ENCODE peak calls at places on chromosomes 5 and 9, in ten cellular contexts. O is fibroblast of the aortic adventitia; P is neural crest cell; A is KG1; G is endodermal cell; J is effector memory CD8-positive, alpha-beta T cell; Y is HL-60; C is fibroblast of pulmonary artery; Z is cardiac fibroblast; K is H9. R is an unnamed sample.

GRCh38 chr5:101728933-101729332 is 567.2 kb downstream of the SLCO4C1 start:
- DNase-seq in O (no peak), P (no peak), A (no peak), G (no peak), J (no peak), Y (no peak), C (no peak), Z (no peak), K (no peak), R (no peak)

GRCh38 chr9:137453643-137454081 is 5.5 kb downstream of the NSMF start:
- DNase-seq in O (peak), P (peak), A (no peak), G (peak), J (no peak), Y (peak), C (peak), Z (peak), K (peak), R (no peak)

GRCh38 chr5:122844136-122844915 is 1.1 kb upstream of the SNX24 start:
- DNase-seq in O (peak), P (no peak), A (no peak), G (peak), J (no peak), Y (no peak), C (no peak), Z (peak), K (no peak), R (no peak)

GRCh38 chr9:119907056-119907455 is 537.8 kb upstream of the BRINP1 start:
- DNase-seq in O (no peak), P (no peak), A (no peak), G (no peak), J (no peak), Y (no peak), C (no peak), Z (no peak), K (no peak), R (no peak)

GRCh38 chr5:172407861-172408260 is 46.5 kb downstream of the SH3PXD2B start:
- DNase-seq in O (peak), P (no peak), A (no peak), G (no peak), J (no peak), Y (no peak), C (peak), Z (peak), K (no peak), R (no peak)

GRCh38 chr5:144467795-144468194 is 297.1 kb downstream of the KCTD16 start:
- DNase-seq in O (peak), P (peak), A (no peak), G (peak), J (no peak), Y (peak), C (peak), Z (peak), K (peak), R (no peak)

GRCh38 chr9:135345775-135346433 is 133.7 kb upstream of the PPP1R26 start:
- DNase-seq in O (no peak), P (no peak), A (no peak), G (no peak), J (no peak), Y (no peak), C (no peak), Z (no peak), K (no peak), R (no peak)

GRCh38 chr5:114355086-114355830 is 6.6 kb upstream of the KCNN2 start:
- DNase-seq in O (no peak), P (no peak), A (no peak), G (peak), J (no peak), Y (peak), C (no peak), Z (no peak), K (no peak), R (peak)

GRCh38 chr9:123933401-123933800 is 3.5 kb upstream of the DENND1A start:
- DNase-seq in O (peak), P (no peak), A (no peak), G (no peak), J (no peak), Y (no peak), C (peak), Z (peak), K (no peak), R (no peak)

GRCh38 chr5:157026789-157027424 is 32.0 kb downstream of the HAVCR1 start:
- DNase-seq in O (no peak), P (no peak), A (no peak), G (peak), J (no peak), Y (no peak), C (no peak), Z (no peak), K (peak), R (no peak)

GRCh38 chr5:83401775-83402174 is 69.8 kb upstream of the VCAN start:
- DNase-seq in O (no peak), P (no peak), A (no peak), G (no peak), J (no peak), Y (no peak), C (no peak), Z (no peak), K (no peak), R (no peak)

GRCh38 chr5:170861855-170862766 is at the start of gene RANBP17:
- DNase-seq in O (peak), P (peak), A (peak), G (peak), J (no peak), Y (no peak), C (peak), Z (peak), K (peak), R (peak)

GRCh38 chr5:87411586-87412416 is 929 bp downstream of the CCNH start:
- DNase-seq in O (peak), P (peak), A (no peak), G (peak), J (no peak), Y (peak), C (peak), Z (peak), K (peak), R (peak)

GRCh38 chr5:171850354-171850947 is 64.8 kb downstream of the SMIM23 start:
- DNase-seq in O (peak), P (no peak), A (no peak), G (peak), J (no peak), Y (peak), C (no peak), Z (peak), K (peak), R (no peak)

GRCh38 chr5:138035605-138036537 is 3.0 kb upstream of the FAM13B start:
- DNase-seq in O (peak), P (peak), A (peak), G (peak), J (peak), Y (peak), C (peak), Z (peak), K (peak), R (peak)

GRCh38 chr9:121675969-121676822 is 24.8 kb downstream of the DAB2IP start:
- DNase-seq in O (no peak), P (no peak), A (no peak), G (no peak), J (no peak), Y (no peak), C (no peak), Z (no peak), K (no peak), R (no peak)